ENCODE peak calls at places on chromosomes 16 and 17, in five cellular contexts. E is Peyer's patch, Y is adrenal gland, K is body of pancreas, F is MM.1S. Z is an unnamed sample.
A peak's percentile ranks its signal among the peaks of the same experiment; 100 is the strongest.

GRCh38 chr16:51224317-51224716 is 73.2 kb upstream of the SALL1 start:
- DNase-seq in K (no peak), E (no peak), F (no peak), Y (no peak), Z (no peak)

GRCh38 chr16:20353379-20353778 is 864 bp upstream of the UMOD start:
- DNase-seq in K (no peak), F (no peak), E (no peak), Y (no peak), Z (no peak)

GRCh38 chr17:77098884-77099545 is 41.8 kb upstream of the SEC14L1 start:
- DNase-seq in F (no peak), Y (peak; percentile 79), E (peak; percentile 73), K (peak; percentile 78), Z (peak; percentile 69)

GRCh38 chr16:75238853-75239371 is 12.5 kb downstream of the BCAR1 start:
- DNase-seq in F (no peak), K (peak; percentile 54), E (no peak), Y (no peak), Z (no peak)

GRCh38 chr16:19242987-19243386 is 42.5 kb upstream of the CLEC19A start:
- DNase-seq in K (no peak), E (no peak), F (no peak), Y (no peak), Z (no peak)

GRCh38 chr16:8850279-8850885 is 18.4 kb downstream of the CARHSP1 start:
- DNase-seq in Y (peak; percentile 89), F (no peak), K (no peak), E (peak; percentile 58), Z (peak; percentile 81)

GRCh38 chr17:13031718-13032350 is 14.0 kb upstream of the ELAC2 start:
- DNase-seq in Y (peak; percentile 45), E (peak; percentile 65), F (peak; percentile 49), K (peak; percentile 64), Z (peak; percentile 20)

GRCh38 chr17:5975651-5976050 is 94.5 kb upstream of the WSCD1 start:
- DNase-seq in K (no peak), Y (no peak), E (no peak), F (no peak), Z (no peak)

GRCh38 chr16:23296994-23297393 is 5.1 kb upstream of the SCNN1B start:
- DNase-seq in F (peak; percentile 62), K (peak; percentile 41), Y (no peak), E (peak; percentile 57), Z (no peak)

GRCh38 chr17:77790143-77790829 is 168.2 kb upstream of the TNRC6C start:
- DNase-seq in F (no peak), E (no peak), Y (no peak), K (no peak), Z (no peak)

GRCh38 chr17:72142614-72143013 is 21.8 kb downstream of the SOX9 start:
- DNase-seq in Y (no peak), K (no peak), F (no peak), E (no peak), Z (no peak)

GRCh38 chr17:68089881-68090280 is 54.3 kb downstream of the KPNA2 start:
- DNase-seq in E (peak; percentile 68), K (peak; percentile 38), F (no peak), Y (peak; percentile 89), Z (no peak)

GRCh38 chr17:46046957-46047356 is 47.9 kb downstream of the STH start:
- DNase-seq in Y (no peak), F (no peak), K (no peak), E (no peak), Z (peak; percentile 35)

GRCh38 chr16:55392701-55393100 is 68.7 kb downstream of the IRX6 start:
- DNase-seq in K (no peak), F (no peak), Y (no peak), E (no peak), Z (no peak)

GRCh38 chr17:64183815-64184397 is 54.0 kb upstream of the ERN1 start:
- DNase-seq in E (no peak), Y (no peak), F (no peak), K (no peak), Z (peak; percentile 22)

GRCh38 chr17:2828396-2829038 is 32.3 kb downstream of the RAP1GAP2 start:
- DNase-seq in F (peak; percentile 70), Y (peak; percentile 64), K (peak; percentile 81), E (peak; percentile 92), Z (peak; percentile 17)

GRCh38 chr16:31202402-31203385 is at the start of gene PYCARD:
- DNase-seq in E (peak; percentile 86), Y (peak; percentile 38), K (peak; percentile 42), F (peak; percentile 25), Z (peak; percentile 28)

GRCh38 chr17:28951428-28951990 is at the start of gene PHF12:
- DNase-seq in F (peak; percentile 100), K (peak; percentile 100), Y (peak; percentile 100), E (peak; percentile 100), Z (peak; percentile 100)

GRCh38 chr16:55036371-55036821 is 105.7 kb downstream of the IRX5 start:
- DNase-seq in F (no peak), Y (no peak), K (no peak), E (peak; percentile 17), Z (no peak)

GRCh38 chr17:38358586-38359513 is 7.2 kb downstream of the SOCS7 start:
- DNase-seq in Y (no peak), E (no peak), K (no peak), F (no peak), Z (peak; percentile 40)

GRCh38 chr17:82178499-82179290 is 33.9 kb downstream of the CCDC57 start:
- DNase-seq in K (no peak), F (no peak), Y (no peak), E (no peak), Z (no peak)

GRCh38 chr17:74519951-74520553 is 11.2 kb downstream of the CD300LB start:
- DNase-seq in E (peak; percentile 67), F (no peak), Y (no peak), K (no peak), Z (no peak)

GRCh38 chr17:4562000-4562969 is 1.9 kb upstream of the GGT6 start:
- DNase-seq in K (no peak), Y (no peak), F (peak; percentile 58), E (no peak), Z (no peak)

GRCh38 chr17:8016632-8017424 is 14.4 kb downstream of the GUCY2D start:
- DNase-seq in E (peak; percentile 72), K (peak; percentile 72), F (peak; percentile 27), Y (peak; percentile 68), Z (peak; percentile 28)

GRCh38 chr16:55643161-55643970 is 12.4 kb upstream of the SLC6A2 start:
- DNase-seq in Y (no peak), F (no peak), E (no peak), K (peak; percentile 22), Z (no peak)

GRCh38 chr17:75181608-75182318 is 996 bp downstream of the SUMO2 start:
- DNase-seq in Y (no peak), F (peak; percentile 39), K (peak; percentile 26), E (peak; percentile 62), Z (peak; percentile 15)

GRCh38 chr16:11416228-11417001 is 71.2 kb downstream of the RMI2 start:
- DNase-seq in K (no peak), Y (no peak), E (no peak), F (no peak), Z (no peak)

GRCh38 chr16:81521141-81521626 is 76.6 kb downstream of the CMIP start:
- DNase-seq in E (peak; percentile 92), K (peak; percentile 34), F (no peak), Y (no peak), Z (no peak)

GRCh38 chr17:10149573-10150399 is 48.6 kb downstream of the GAS7 start:
- DNase-seq in K (no peak), Y (peak; percentile 34), E (no peak), F (no peak), Z (peak; percentile 93)

GRCh38 chr17:80847506-80848230 is 144.0 kb upstream of the CHMP6 start:
- DNase-seq in F (no peak), K (no peak), Y (no peak), E (peak; percentile 73), Z (no peak)

GRCh38 chr16:84020353-84020752 is 22.2 kb downstream of the SLC38A8 start:
- DNase-seq in E (no peak), Y (no peak), F (no peak), K (no peak), Z (no peak)
- H3K9me3 ChIP-seq in E (no peaks in the 10 kb centered on the region), Y (no peaks in the 10 kb centered on the region), F (no peaks in the 10 kb centered on the region), K (no peaks in the 10 kb centered on the region), Z (no peaks in the 10 kb centered on the region)

GRCh38 chr16:79419148-79419547 is 181.4 kb downstream of the MAF start:
- DNase-seq in K (no peak), F (no peak), Y (no peak), E (no peak), Z (no peak)
- H3K27ac ChIP-seq in K (no peak overlapping the region), F (no peak overlapping the region), Y (peak overlapping the region; percentile 23), E (no peak overlapping the region), Z (no peak overlapping the region)

GRCh38 chr16:35184356-35184870 is 1725.0 kb downstream of the TP53TG3F start:
- DNase-seq in Y (no peak), F (no peak), K (no peak), E (no peak), Z (no peak)

GRCh38 chr16:35180970-35181369 is 1721.6 kb downstream of the TP53TG3F start:
- DNase-seq in F (no peak), Y (no peak), E (peak; percentile 25), K (no peak), Z (no peak)

GRCh38 chr16:35181422-35182030 is 1722.1 kb downstream of the TP53TG3F start:
- DNase-seq in K (no peak), F (no peak), Y (no peak), E (peak; percentile 24), Z (no peak)

GRCh38 chr16:35182043-35182677 is 1722.7 kb downstream of the TP53TG3F start:
- DNase-seq in F (no peak), E (no peak), K (no peak), Y (no peak), Z (no peak)

DNA sequence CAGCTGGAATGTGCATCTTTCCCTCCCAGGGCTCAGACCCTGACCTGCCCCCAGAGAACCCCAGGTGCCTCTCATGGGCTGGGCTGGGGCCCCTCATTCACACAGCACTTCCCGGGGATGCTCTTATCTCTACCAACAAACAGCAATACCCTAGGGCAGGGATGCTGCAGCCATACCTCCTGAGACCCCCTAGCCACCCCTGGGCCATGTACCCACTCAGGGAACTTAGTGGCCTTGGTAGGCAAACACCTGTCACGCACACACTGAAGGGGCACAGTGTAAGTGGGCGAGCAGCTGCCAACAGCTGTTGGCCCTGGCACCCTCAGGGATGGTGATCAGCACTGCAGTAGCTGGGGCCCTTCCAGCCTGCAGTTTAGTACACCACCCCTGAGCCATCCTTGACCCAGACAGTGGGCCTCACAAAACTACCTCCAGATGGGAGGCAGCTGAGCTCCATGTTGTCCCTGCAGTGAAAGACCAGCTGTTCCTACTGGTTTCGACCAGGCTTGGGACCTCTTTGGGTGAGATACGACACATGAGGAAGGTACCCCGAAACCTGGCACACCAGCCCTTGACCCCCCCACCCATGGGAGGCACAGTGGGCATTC is 1723.6 kb downstream of the TP53TG3F start:
- DNase-seq in K (no peak), E (no peak), F (no peak), Y (no peak), Z (no peak)
- H3K9me3 ChIP-seq in K (no peaks in the 10 kb centered on the region), E (no peaks in the 10 kb centered on the region), F (no peaks in the 10 kb centered on the region), Y (no peaks in the 10 kb centered on the region), Z (no peaks in the 10 kb centered on the region)

GRCh38 chr16:35011-35775 is 18.2 kb downstream of the POLR3K start:
- DNase-seq in Y (peak; percentile 21), E (peak; percentile 72), F (no peak), K (no peak), Z (no peak)

GRCh38 chr16:35776-36305 is 17.6 kb downstream of the POLR3K start:
- DNase-seq in K (no peak), E (no peak), F (no peak), Y (no peak), Z (no peak)

GRCh38 chr16:38941-39892 is 14.2 kb downstream of the POLR3K start:
- DNase-seq in F (peak; percentile 96), K (no peak), Y (peak; percentile 2), E (peak; percentile 93), Z (no peak)

GRCh38 chr16:36336-36984 is 16.9 kb downstream of the POLR3K start:
- DNase-seq in E (no peak), Y (no peak), K (no peak), F (no peak), Z (no peak)

GRCh38 chr16:37511-37910 is 15.9 kb downstream of the POLR3K start:
- DNase-seq in K (no peak), Y (no peak), F (no peak), E (peak; percentile 74), Z (no peak)
- H3K27ac ChIP-seq in K (no peak overlapping the region), Y (no peak overlapping the region), F (no peak overlapping the region), E (no peak overlapping the region), Z (no peak overlapping the region)